ENCODE peak calls at places on chromosomes 5 and 9, in five cellular contexts. Y is SHP77 treated with DMSO at 0.1 percent for 48 hours; N is effector memory CD8-positive, alpha-beta T cell; D is stimulated activated CD4-positive, alpha-beta T cell treated with anti-CD3 and anti-CD28 coated beads, Interleukin-12 subunit alpha, Interleukin-12 subunit beta, amount 100 ng/mL, for 48 hours; Z is SK-N-DZ. E is an unnamed sample.

GRCh38 chr9:124340219-124341069 is 74.8 kb downstream of the PSMB7 start:
- DNase-seq in Y (no peak), N (no peak), D (no peak), Z (peak), E (no peak)

GRCh38 chr5:55241756-55242155 is 8.3 kb upstream of the CCNO start:
- DNase-seq in Y (no peak), N (no peak), D (no peak), Z (no peak), E (no peak)

GRCh38 chr5:100840364-100840763 is 62.7 kb downstream of the ST8SIA4 start:
- DNase-seq in Y (no peak), N (no peak), D (peak), Z (no peak), E (peak)

GRCh38 chr5:77662615-77663014 is 24.1 kb upstream of the OTP start:
- DNase-seq in Y (no peak), N (no peak), D (no peak), Z (no peak), E (no peak)

GRCh38 chr5:36957953-36958559 is 81.5 kb downstream of the NIPBL start:
- DNase-seq in Y (no peak), N (no peak), D (no peak), Z (no peak), E (no peak)

GRCh38 chr5:150073677-150074076 is 12.7 kb downstream of the CSF1R start:
- DNase-seq in Y (no peak), N (no peak), D (no peak), Z (no peak), E (no peak)

GRCh38 chr9:102428305-102428704 is 566.8 kb upstream of the CYLC2 start:
- DNase-seq in Y (no peak), N (no peak), D (no peak), Z (no peak), E (no peak)

GRCh38 chr9:133683494-133684460 is 47.6 kb downstream of the DBH start:
- DNase-seq in Y (no peak), N (peak), D (peak), Z (peak), E (no peak)

GRCh38 chr9:128882677-128883590 is 1.0 kb downstream of the LRRC8A start:
- DNase-seq in Y (no peak), N (no peak), D (no peak), Z (peak), E (no peak)